ENCODE peak calls at places on chromosomes 6 and 20, in five cellular contexts. One of them, this sample, is unnamed. For H3K4me1, the result is how much of the 10 kb centered on the place peaks cover.

GRCh38 chr6:3848380-3848779 is 793 bp upstream of the FAM50B start:
- DNase-seq in transverse colon: no peak
- DNase-seq in sigmoid colon: no peak
- DNase-seq in suprapubic skin: peak
- DNase-seq in esophagus muscularis mucosa: no peak
- DNase-seq in this sample: no peak

GRCh38 chr6:80132942-80133517 is 26.6 kb downstream of the BCKDHB start:
- DNase-seq in sigmoid colon: peak
- DNase-seq in transverse colon: peak
- DNase-seq in esophagus muscularis mucosa: no peak
- DNase-seq in suprapubic skin: peak
- DNase-seq in this sample: peak

GRCh38 chr6:422423-423061 is 31.0 kb downstream of the IRF4 start:
- DNase-seq in esophagus muscularis mucosa: no peak
- DNase-seq in transverse colon: no peak
- DNase-seq in sigmoid colon: no peak
- DNase-seq in suprapubic skin: no peak
- DNase-seq in this sample: no peak

GRCh38 chr6:79072640-79073181 is 5.3 kb downstream of the PHIP start:
- DNase-seq in suprapubic skin: no peak
- DNase-seq in sigmoid colon: no peak
- DNase-seq in esophagus muscularis mucosa: no peak
- DNase-seq in transverse colon: no peak
- DNase-seq in this sample: no peak

GRCh38 chr6:134740473-134741192 is 209.3 kb downstream of the ALDH8A1 start:
- DNase-seq in transverse colon: no peak
- DNase-seq in sigmoid colon: no peak
- DNase-seq in suprapubic skin: no peak
- DNase-seq in esophagus muscularis mucosa: no peak
- DNase-seq in this sample: no peak

GRCh38 chr6:121691126-121691540 is 255.7 kb downstream of the GJA1 start:
- DNase-seq in sigmoid colon: no peak
- DNase-seq in esophagus muscularis mucosa: no peak
- DNase-seq in suprapubic skin: no peak
- DNase-seq in transverse colon: no peak
- DNase-seq in this sample: no peak

GRCh38 chr6:37170273-37171140 is 555 bp downstream of the PIM1 start:
- DNase-seq in transverse colon: peak
- DNase-seq in sigmoid colon: peak
- DNase-seq in esophagus muscularis mucosa: no peak
- DNase-seq in suprapubic skin: peak
- DNase-seq in this sample: no peak

GRCh38 chr6:150490586-150490985 is 109.1 kb upstream of the PLEKHG1 start:
- DNase-seq in suprapubic skin: no peak
- DNase-seq in transverse colon: no peak
- DNase-seq in sigmoid colon: no peak
- DNase-seq in esophagus muscularis mucosa: peak
- DNase-seq in this sample: no peak

GRCh38 chr6:4314201-4314707 is 178.9 kb upstream of the ECI2 start:
- DNase-seq in esophagus muscularis mucosa: no peak
- DNase-seq in sigmoid colon: no peak
- DNase-seq in transverse colon: no peak
- DNase-seq in suprapubic skin: no peak
- DNase-seq in this sample: no peak

GRCh38 chr6:115733426-115733825 is 327.3 kb downstream of the FRK start:
- DNase-seq in sigmoid colon: no peak
- DNase-seq in transverse colon: no peak
- DNase-seq in esophagus muscularis mucosa: no peak
- DNase-seq in suprapubic skin: no peak
- DNase-seq in this sample: no peak

GRCh38 chr20:2144850-2145249 is 43.2 kb downstream of the STK35 start:
- DNase-seq in suprapubic skin: no peak
- DNase-seq in transverse colon: no peak
- DNase-seq in esophagus muscularis mucosa: no peak
- DNase-seq in sigmoid colon: no peak
- DNase-seq in this sample: no peak

GRCh38 chr6:153525998-153526397 is 394.9 kb upstream of the RGS17 start:
- DNase-seq in transverse colon: no peak
- DNase-seq in suprapubic skin: no peak
- DNase-seq in esophagus muscularis mucosa: no peak
- DNase-seq in sigmoid colon: no peak
- DNase-seq in this sample: no peak

DNA sequence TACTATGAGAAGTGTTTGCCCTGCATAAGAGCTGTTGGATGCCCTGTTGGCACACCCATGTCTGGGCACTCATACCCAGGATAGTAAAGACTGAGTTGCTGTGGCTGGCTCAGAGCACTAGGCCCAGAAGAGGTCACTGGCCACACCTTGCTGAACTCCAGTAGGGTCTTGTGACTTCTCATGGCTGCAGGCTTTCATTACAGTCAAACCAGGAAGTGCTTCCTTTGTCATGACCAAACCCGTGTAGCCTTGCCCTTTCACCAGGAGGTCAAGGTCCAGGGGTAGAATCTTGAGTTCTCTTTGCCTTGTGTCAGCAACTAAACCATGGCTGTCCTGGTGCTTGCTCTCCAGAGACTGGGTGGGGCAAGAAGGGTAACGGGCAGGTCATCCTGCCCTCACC is 49.5 kb downstream of the CD164 start:
- DNase-seq in esophagus muscularis mucosa: no peak
- DNase-seq in suprapubic skin: no peak
- DNase-seq in sigmoid colon: no peak
- DNase-seq in transverse colon: peak
- DNase-seq in this sample: no peak
- TF ChIP-seq EP300 in esophagus muscularis mucosa: no peak
- TF ChIP-seq EP300 in suprapubic skin: no peak
- TF ChIP-seq EP300 in sigmoid colon: no peak
- TF ChIP-seq EP300 in transverse colon: peak
- TF ChIP-seq EP300 in this sample: no peak

GRCh38 chr20:23446505-23446904 is 6.2 kb downstream of the CST11 start:
- DNase-seq in sigmoid colon: no peak
- DNase-seq in suprapubic skin: no peak
- DNase-seq in transverse colon: peak
- DNase-seq in esophagus muscularis mucosa: no peak
- DNase-seq in this sample: peak
- TF ChIP-seq CTCF in sigmoid colon: peak
- TF ChIP-seq CTCF in suprapubic skin: no peak
- TF ChIP-seq CTCF in transverse colon: peak
- TF ChIP-seq CTCF in esophagus muscularis mucosa: peak
- TF ChIP-seq CTCF in this sample: no peak

DNA sequence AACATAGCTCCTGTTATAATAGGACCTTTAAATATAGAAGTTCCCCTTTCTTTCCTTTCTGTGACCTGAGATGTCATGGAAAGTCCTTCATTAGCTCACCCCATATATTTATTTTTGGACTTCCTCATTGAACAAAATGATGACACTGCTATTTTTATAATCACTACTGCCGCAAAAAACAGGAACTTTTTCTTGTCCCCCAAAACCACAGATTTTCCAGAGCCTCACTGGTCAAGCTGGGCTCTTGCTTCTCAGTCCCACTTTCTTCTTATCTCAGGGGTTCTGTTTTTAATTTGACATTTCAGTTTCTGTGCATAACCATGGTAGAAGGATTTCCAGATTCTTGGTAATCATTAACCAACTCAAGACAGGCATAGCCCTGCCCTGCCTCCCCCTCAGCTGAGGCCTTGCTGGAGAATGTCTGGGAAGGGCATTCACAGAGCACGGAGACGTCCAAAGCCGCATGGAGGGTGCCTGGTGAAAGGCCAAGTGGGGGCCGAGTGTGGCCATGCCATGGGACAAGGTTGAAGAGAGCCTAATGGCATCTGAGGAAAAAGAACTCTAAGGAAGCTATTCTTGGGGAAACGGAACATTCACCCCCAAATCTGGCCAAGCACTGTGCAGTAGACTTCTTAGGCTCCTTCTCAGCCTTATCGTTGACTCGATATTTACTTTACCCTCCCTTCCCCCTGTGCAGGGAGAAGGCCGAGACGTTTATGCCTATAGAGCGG is 73.7 kb downstream of the EDN1 start:
- DNase-seq in transverse colon: peak
- DNase-seq in suprapubic skin: no peak
- DNase-seq in sigmoid colon: no peak
- DNase-seq in esophagus muscularis mucosa: no peak
- DNase-seq in this sample: no peak
- H3K4me1 ChIP-seq in transverse colon: under half
- H3K4me1 ChIP-seq in suprapubic skin: under half
- H3K4me1 ChIP-seq in sigmoid colon: under half
- H3K4me1 ChIP-seq in esophagus muscularis mucosa: under half
- H3K4me1 ChIP-seq in this sample: under half

GRCh38 chr6:32853541-32854375 is at the start of the genes PSMB9 and TAP1:
- DNase-seq in esophagus muscularis mucosa: peak
- DNase-seq in transverse colon: peak
- DNase-seq in sigmoid colon: peak
- DNase-seq in suprapubic skin: peak
- DNase-seq in this sample: peak
- TF ChIP-seq EP300 in esophagus muscularis mucosa: peak
- TF ChIP-seq EP300 in transverse colon: peak
- TF ChIP-seq EP300 in sigmoid colon: no peak
- TF ChIP-seq EP300 in suprapubic skin: no peak
- TF ChIP-seq EP300 in this sample: peak

GRCh38 chr6:13847651-13848050 is 33.3 kb upstream of the MCUR1 start:
- DNase-seq in esophagus muscularis mucosa: peak
- DNase-seq in transverse colon: no peak
- DNase-seq in sigmoid colon: no peak
- DNase-seq in suprapubic skin: no peak
- DNase-seq in this sample: no peak

GRCh38 chr6:13848553-13849150 is 34.3 kb upstream of the MCUR1 start:
- DNase-seq in esophagus muscularis mucosa: peak
- DNase-seq in sigmoid colon: no peak
- DNase-seq in suprapubic skin: no peak
- DNase-seq in transverse colon: no peak
- DNase-seq in this sample: no peak

GRCh38 chr6:13851803-13852202 is 37.4 kb upstream of the MCUR1 start:
- DNase-seq in transverse colon: no peak
- DNase-seq in sigmoid colon: no peak
- DNase-seq in esophagus muscularis mucosa: no peak
- DNase-seq in suprapubic skin: no peak
- DNase-seq in this sample: no peak

GRCh38 chr6:13846841-13847240 is 32.5 kb upstream of the MCUR1 start:
- DNase-seq in suprapubic skin: no peak
- DNase-seq in sigmoid colon: no peak
- DNase-seq in transverse colon: no peak
- DNase-seq in esophagus muscularis mucosa: peak
- DNase-seq in this sample: no peak
- TF ChIP-seq CTCF in suprapubic skin: no peak
- TF ChIP-seq CTCF in sigmoid colon: no peak
- TF ChIP-seq CTCF in transverse colon: no peak
- TF ChIP-seq CTCF in esophagus muscularis mucosa: no peak
- TF ChIP-seq CTCF in this sample: no peak

GRCh38 chr20:59939879-59940128 is 301 bp downstream of the PPP1R3D start:
- DNase-seq in transverse colon: peak
- DNase-seq in esophagus muscularis mucosa: no peak
- DNase-seq in suprapubic skin: no peak
- DNase-seq in sigmoid colon: peak
- DNase-seq in this sample: no peak
- H3K4me1 ChIP-seq in transverse colon: under half
- H3K4me1 ChIP-seq in esophagus muscularis mucosa: half or more
- H3K4me1 ChIP-seq in suprapubic skin: half or more
- H3K4me1 ChIP-seq in sigmoid colon: under half
- H3K4me1 ChIP-seq in this sample: under half

GRCh38 chr20:51980277-51980676 is 178.0 kb upstream of the SALL4 start:
- DNase-seq in esophagus muscularis mucosa: no peak
- DNase-seq in sigmoid colon: no peak
- DNase-seq in transverse colon: no peak
- DNase-seq in suprapubic skin: no peak
- DNase-seq in this sample: no peak

GRCh38 chr20:51985753-51986152 is 183.4 kb upstream of the SALL4 start:
- DNase-seq in sigmoid colon: no peak
- DNase-seq in esophagus muscularis mucosa: no peak
- DNase-seq in suprapubic skin: no peak
- DNase-seq in transverse colon: no peak
- DNase-seq in this sample: no peak

GRCh38 chr20:51979226-51979625 is 176.9 kb upstream of the SALL4 start:
- DNase-seq in esophagus muscularis mucosa: no peak
- DNase-seq in suprapubic skin: no peak
- DNase-seq in sigmoid colon: no peak
- DNase-seq in transverse colon: no peak
- DNase-seq in this sample: no peak

GRCh38 chr20:51987812-51988211 is 185.5 kb upstream of the SALL4 start:
- DNase-seq in suprapubic skin: no peak
- DNase-seq in transverse colon: no peak
- DNase-seq in sigmoid colon: no peak
- DNase-seq in esophagus muscularis mucosa: no peak
- DNase-seq in this sample: no peak

GRCh38 chr20:51985013-51985415 is 182.7 kb upstream of the SALL4 start:
- DNase-seq in sigmoid colon: no peak
- DNase-seq in transverse colon: no peak
- DNase-seq in suprapubic skin: no peak
- DNase-seq in esophagus muscularis mucosa: no peak
- DNase-seq in this sample: peak
- TF ChIP-seq EP300 in sigmoid colon: no peak
- TF ChIP-seq EP300 in transverse colon: no peak
- TF ChIP-seq EP300 in suprapubic skin: no peak
- TF ChIP-seq EP300 in esophagus muscularis mucosa: no peak
- TF ChIP-seq EP300 in this sample: peak

GRCh38 chr20:63822276-63822696 is 8.8 kb downstream of the ZBTB46 start:
- DNase-seq in esophagus muscularis mucosa: no peak
- DNase-seq in sigmoid colon: no peak
- DNase-seq in suprapubic skin: no peak
- DNase-seq in transverse colon: no peak
- DNase-seq in this sample: no peak

GRCh38 chr20:63821824-63822223 is 9.2 kb downstream of the ZBTB46 start:
- DNase-seq in sigmoid colon: no peak
- DNase-seq in esophagus muscularis mucosa: no peak
- DNase-seq in transverse colon: no peak
- DNase-seq in suprapubic skin: no peak
- DNase-seq in this sample: no peak

GRCh38 chr20:63815613-63815862 is 15.5 kb downstream of the ZBTB46 start:
- DNase-seq in suprapubic skin: no peak
- DNase-seq in esophagus muscularis mucosa: no peak
- DNase-seq in sigmoid colon: no peak
- DNase-seq in transverse colon: no peak
- DNase-seq in this sample: no peak

GRCh38 chr20:63815869-63816268 is 15.2 kb downstream of the ZBTB46 start:
- DNase-seq in esophagus muscularis mucosa: no peak
- DNase-seq in suprapubic skin: no peak
- DNase-seq in transverse colon: no peak
- DNase-seq in sigmoid colon: no peak
- DNase-seq in this sample: no peak

GRCh38 chr20:63819224-63819917 is 11.7 kb downstream of the ZBTB46 start:
- DNase-seq in sigmoid colon: peak
- DNase-seq in suprapubic skin: no peak
- DNase-seq in transverse colon: peak
- DNase-seq in esophagus muscularis mucosa: no peak
- DNase-seq in this sample: peak
- TF ChIP-seq CTCF in sigmoid colon: no peak
- TF ChIP-seq CTCF in suprapubic skin: peak
- TF ChIP-seq CTCF in transverse colon: peak
- TF ChIP-seq CTCF in esophagus muscularis mucosa: peak
- TF ChIP-seq CTCF in this sample: no peak

This sample was measured in tibial nerve.